ENCODE peak calls at places on chromosomes 4 and X, in five cellular contexts. K is Karpas-422, X is PC-3, A is IMR-90, R is mammary epithelial cell. S is an unnamed sample. For H3K36me3 and H3K4me1, the result is how much of the 10 kb centered on the place peaks cover.

GRCh38 chrX:50073601-50074000 is 127.2 kb downstream of the AKAP4 start:
- DNase-seq in A (no peak), X (no peak), R (no peak), K (no peak), S (no peak)

GRCh38 chr4:29081230-29081955 is 1638.8 kb upstream of the PCDH7 start:
- DNase-seq in K (no peak), A (peak), X (peak), R (no peak), S (no peak)

GRCh38 chrX:121307441-121307840 is 260.0 kb downstream of the GLUD2 start:
- DNase-seq in X (no peak), K (no peak), A (no peak), R (no peak), S (no peak)

GRCh38 chrX:63350979-63351616 is at the start of gene SPIN4:
- DNase-seq in R (peak), K (peak), A (peak), X (peak), S (peak)

GRCh38 chrX:132774312-132774711 is 184.1 kb downstream of the HS6ST2 start:
- DNase-seq in K (no peak), A (no peak), X (peak), R (peak), S (no peak)

GRCh38 chr4:87633239-87633638 is 16.8 kb upstream of the DMP1 start:
- DNase-seq in K (no peak), X (no peak), R (no peak), A (peak), S (no peak)

GRCh38 chr4:155545456-155545855 is 121.2 kb upstream of the GUCY1A1 start:
- DNase-seq in A (no peak), X (no peak), R (no peak), K (peak), S (no peak)

GRCh38 chr4:124279741-124280140 is 432.8 kb downstream of the ANKRD50 start:
- DNase-seq in K (no peak), R (no peak), X (peak), A (no peak), S (no peak)

GRCh38 chrX:48909703-48910102 is 1.7 kb downstream of the SLC35A2 start:
- DNase-seq in A (no peak), X (no peak), R (no peak), K (no peak), S (no peak)

GRCh38 chrX:108313662-108314061 is 124.6 kb downstream of the COL4A6 start:
- DNase-seq in X (peak), A (peak), K (no peak), R (peak), S (no peak)

GRCh38 chr4:13548059-13548983 is 4.0 kb upstream of the NKX3-2 start:
- DNase-seq in A (no peak), X (peak), R (no peak), K (no peak), S (no peak)

GRCh38 chr4:13548984-13549546 is 4.8 kb upstream of the NKX3-2 start:
- DNase-seq in X (peak), K (peak), A (peak), R (peak), S (peak)

GRCh38 chr4:13546855-13547562 is 2.7 kb upstream of the NKX3-2 start:
- DNase-seq in K (no peak), R (no peak), A (no peak), X (no peak), S (no peak)

GRCh38 chr4:13546374-13546854 is 2.1 kb upstream of the NKX3-2 start:
- DNase-seq in R (no peak), K (no peak), A (no peak), X (no peak), S (no peak)

DNA sequence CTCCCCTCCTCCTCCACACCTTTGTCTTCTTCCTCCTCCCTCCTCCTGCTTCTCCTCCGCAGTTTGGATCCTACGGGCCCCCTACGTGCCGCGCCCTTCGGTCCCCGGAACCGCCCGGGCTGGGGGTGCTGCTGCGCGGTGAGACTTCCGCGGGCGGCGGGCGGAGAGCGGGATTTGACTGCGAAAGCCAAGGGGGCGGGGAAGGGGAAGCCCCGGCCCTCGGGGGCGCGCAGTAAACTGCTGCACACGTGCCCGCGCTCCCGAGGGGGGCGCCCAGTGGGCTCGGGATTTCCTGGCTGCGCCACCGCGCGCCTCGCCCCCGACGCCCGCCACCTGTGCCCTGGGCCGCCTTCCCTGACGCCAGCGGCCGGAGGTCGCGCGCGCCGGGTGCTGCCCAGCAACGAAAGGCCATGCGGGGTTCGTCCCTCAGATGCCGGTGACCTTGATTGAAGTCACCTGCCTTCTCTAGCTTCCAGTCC is 3.3 kb upstream of the NKX3-2 start:
- DNase-seq in K (peak), A (no peak), X (no peak), R (no peak), S (peak)
- H3K4me3 ChIP-seq in K (peak), A (peak), X (peak), R (peak), S (peak)

GRCh38 chr4:47876784-47877183 is 37.6 kb downstream of the NFXL1 start:
- DNase-seq in A (no peak), R (no peak), X (no peak), K (no peak), S (no peak)

GRCh38 chr4:47882228-47882627 is 32.2 kb downstream of the NFXL1 start:
- DNase-seq in A (peak), X (no peak), R (no peak), K (no peak), S (no peak)

GRCh38 chr4:47876310-47876709 is 38.1 kb downstream of the NFXL1 start:
- DNase-seq in X (no peak), K (no peak), R (no peak), A (no peak), S (no peak)

GRCh38 chr4:47877204-47877603 is 37.2 kb downstream of the NFXL1 start:
- DNase-seq in R (no peak), K (no peak), A (no peak), X (no peak), S (no peak)

GRCh38 chr4:47879458-47879857 is 34.9 kb downstream of the NFXL1 start:
- DNase-seq in X (no peak), K (no peak), A (no peak), R (no peak), S (no peak)
- H3K36me3 ChIP-seq in X (half or more), K (half or more), A (under half), R (half or more), S (under half)

GRCh38 chrX:21738145-21738949 is 19.6 kb downstream of the SMPX start:
- DNase-seq in R (no peak), K (no peak), X (no peak), A (no peak), S (no peak)
- H3K4me1 ChIP-seq in R (under half), K (under half), X (under half), A (under half), S (under half)

GRCh38 chr4:71006203-71006907 is 12.9 kb downstream of the DCK start:
- DNase-seq in A (no peak), K (no peak), R (no peak), X (no peak), S (no peak)

GRCh38 chr4:71009796-71010588 is 16.5 kb downstream of the DCK start:
- DNase-seq in X (peak), R (peak), K (peak), A (peak), S (peak)

GRCh38 chr4:71009091-71009490 is 15.6 kb downstream of the DCK start:
- DNase-seq in X (no peak), K (no peak), R (no peak), A (peak), S (no peak)

GRCh38 chr4:71004281-71004851 is 10.9 kb downstream of the DCK start:
- DNase-seq in X (no peak), A (no peak), R (no peak), K (no peak), S (peak)
- H3K4me3 ChIP-seq in X (no peak), A (no peak), R (no peak), K (no peak), S (peak)

DNA sequence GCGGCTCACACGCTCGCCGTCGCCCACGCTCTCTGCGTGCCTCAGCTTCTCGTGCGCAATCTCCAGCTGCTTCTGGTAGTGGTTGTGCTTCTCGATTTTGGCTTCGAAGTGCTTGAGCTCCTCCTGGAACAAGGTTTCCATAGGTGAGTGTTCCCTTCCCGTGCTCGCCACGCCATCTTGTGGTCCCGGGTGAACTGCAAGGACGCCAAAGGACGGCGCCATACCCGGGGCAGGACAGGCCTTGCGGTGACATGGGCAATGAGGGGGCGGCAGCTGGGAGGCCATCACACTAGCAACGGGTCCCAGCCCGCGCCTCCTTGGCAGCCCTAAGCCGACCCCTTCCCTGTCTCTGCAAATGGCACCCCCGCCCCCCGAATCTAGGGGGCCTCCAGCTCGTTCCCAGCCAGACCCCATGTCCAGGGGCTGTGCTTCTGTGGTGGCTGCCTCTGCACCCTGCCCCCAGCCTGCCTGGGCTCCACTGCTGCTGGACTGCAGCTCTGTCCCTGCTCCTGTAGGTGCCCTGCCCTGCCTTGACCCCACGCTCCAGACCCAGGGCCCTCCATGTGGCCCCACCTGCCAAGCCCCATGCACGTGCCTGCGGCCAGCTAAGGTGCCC is 17.3 kb downstream of the LRPAP1 start:
- DNase-seq in X (no peak), K (no peak), R (peak), A (no peak), S (no peak)
- H3K36me3 ChIP-seq in X (under half), K (under half), R (under half), A (half or more), S (under half)

GRCh38 chr4:76987153-76987562 is 37.6 kb downstream of the SEPTIN11 start:
- DNase-seq in R (no peak), X (no peak), K (no peak), A (peak), S (no peak)
- H3K4me1 ChIP-seq in R (under half), X (under half), K (under half), A (under half), S (under half)

GRCh38 chr4:139419388-139419914 is 34.5 kb upstream of the RAB33B start:
- DNase-seq in R (peak), K (no peak), X (no peak), A (peak), S (no peak)
- H3K4me3 ChIP-seq in R (no peak), K (no peak), X (no peak), A (no peak), S (no peak)

GRCh38 chrX:18934708-18935107 is 49.2 kb downstream of the PHKA2 start:
- DNase-seq in A (no peak), R (no peak), K (no peak), X (no peak), S (no peak)

GRCh38 chrX:18941896-18942295 is 42.0 kb downstream of the PHKA2 start:
- DNase-seq in A (no peak), X (no peak), R (no peak), K (no peak), S (no peak)

GRCh38 chrX:18937173-18937572 is 46.7 kb downstream of the PHKA2 start:
- DNase-seq in X (no peak), K (no peak), A (no peak), R (no peak), S (no peak)

GRCh38 chrX:18935893-18936292 is 48.0 kb downstream of the PHKA2 start:
- DNase-seq in K (no peak), A (no peak), X (no peak), R (no peak), S (no peak)

DNA sequence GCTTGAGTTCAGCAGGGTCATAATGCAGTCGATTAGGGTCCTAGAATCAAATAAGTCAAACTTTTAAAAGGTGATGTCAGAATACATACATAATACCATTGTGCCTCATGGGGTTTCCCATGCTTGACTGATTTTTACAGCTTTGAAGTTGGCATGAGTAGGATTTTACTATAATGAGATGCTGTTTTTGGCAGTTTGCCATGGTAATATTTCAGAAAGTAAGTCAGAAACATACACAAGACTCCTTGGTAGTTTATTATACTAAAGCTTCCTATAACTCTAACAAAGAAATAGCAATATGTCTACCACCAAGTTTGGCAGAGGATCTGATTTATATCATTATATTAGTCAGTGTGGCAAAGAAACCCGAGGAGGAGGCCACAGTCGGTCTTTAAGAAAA is 45.2 kb downstream of the PHKA2 start:
- DNase-seq in K (no peak), R (no peak), X (peak), A (peak), S (no peak)
- H3K36me3 ChIP-seq in K (under half), R (under half), X (under half), A (under half), S (under half)

S was measured in naive thymus-derived CD4-positive, alpha-beta T cell.